ENCODE peak calls at places on chromosomes 12 and 14, in nine cellular contexts. P is effector memory CD4-positive, alpha-beta T cell; Z is testis; C is osteoblast; X is transverse colon; I is HepG2; S is CD4-positive, CD25-positive, alpha-beta regulatory T cell; R is right lobe of liver; D is body of pancreas. G is an unnamed sample.

GRCh38 chr12:9674226-9674590 is 4.7 kb downstream of the CLEC2D start:
- DNase-seq in P (peak; percentile 29), Z (no peak), C (no peak), X (peak; percentile 44), I (no peak), S (no peak), R (no peak), D (peak; percentile 9), G (no peak)

GRCh38 chr12:113030875-113031525 is 25.5 kb upstream of the DTX1 start:
- DNase-seq in P (no peak), Z (peak; percentile 67), C (no peak), X (no peak), I (peak; percentile 45), S (no peak), R (no peak), D (peak; percentile 33), G (peak; percentile 66)

GRCh38 chr12:20274008-20274407 is 94.3 kb upstream of the PDE3A start:
- DNase-seq in P (no peak), Z (no peak), C (no peak), X (no peak), I (no peak), S (no peak), R (no peak), D (no peak), G (no peak)

GRCh38 chr14:77186911-77187648 is 5.5 kb downstream of the TMEM63C start:
- DNase-seq in P (no peak), Z (peak; percentile 52), C (no peak), X (peak; percentile 16), I (no peak), S (no peak), R (no peak), D (peak; percentile 82), G (no peak)

GRCh38 chr12:113852695-113853490 is 113.2 kb downstream of the RBM19 start:
- DNase-seq in P (no peak), Z (no peak), C (peak; percentile 72), X (no peak), I (no peak), S (no peak), R (no peak), D (no peak), G (no peak)

GRCh38 chr12:88639361-88639760 is 59.1 kb upstream of the KITLG start:
- DNase-seq in P (no peak), Z (no peak), C (no peak), X (no peak), I (no peak), S (no peak), R (no peak), D (no peak), G (no peak)

GRCh38 chr14:68089146-68089715 is 269.7 kb downstream of the RAD51B start:
- DNase-seq in P (no peak), Z (no peak), C (no peak), X (no peak), I (no peak), S (no peak), R (no peak), D (no peak), G (no peak)

GRCh38 chr12:102095677-102096263 is 24.1 kb downstream of the NUP37 start:
- DNase-seq in P (no peak), Z (no peak), C (no peak), X (no peak), I (peak; percentile 9), S (no peak), R (no peak), D (no peak), G (no peak)

GRCh38 chr12:87779016-87779415 is 250.2 kb downstream of the C12orf50 start:
- DNase-seq in P (no peak), Z (no peak), C (no peak), X (no peak), I (no peak), S (no peak), R (no peak), D (no peak), G (no peak)

GRCh38 chr12:11228268-11228879 is 41.1 kb downstream of the PRB3 start:
- DNase-seq in P (no peak), Z (peak; percentile 68), C (peak; percentile 21), X (peak; percentile 37), I (peak; percentile 56), S (peak; percentile 2), R (no peak), D (peak; percentile 18), G (peak; percentile 73)

GRCh38 chr14:76810953-76811400 is 1.7 kb downstream of the ANGEL1 start:
- DNase-seq in P (no peak), Z (peak; percentile 64), C (no peak), X (peak; percentile 27), I (peak; percentile 80), S (no peak), R (no peak), D (peak; percentile 35), G (no peak)

GRCh38 chr14:59297070-59297766 is 108.8 kb downstream of the DAAM1 start:
- DNase-seq in P (no peak), Z (no peak), C (no peak), X (no peak), I (peak; percentile 94), S (no peak), R (peak; percentile 70), D (no peak), G (no peak)

GRCh38 chr12:47903151-47903611 is 1.6 kb downstream of the VDR start:
- DNase-seq in P (no peak), Z (no peak), C (peak; percentile 89), X (peak; percentile 76), I (no peak), S (no peak), R (no peak), D (peak; percentile 43), G (no peak)

GRCh38 chr12:77343291-77343690 is 277.9 kb upstream of the E2F7 start:
- DNase-seq in P (no peak), Z (no peak), C (peak; percentile 74), X (no peak), I (no peak), S (no peak), R (no peak), D (no peak), G (no peak)

GRCh38 chr12:119200601-119201000 is 21.9 kb downstream of the HSPB8 start:
- DNase-seq in P (no peak), Z (no peak), C (no peak), X (no peak), I (no peak), S (no peak), R (no peak), D (no peak), G (no peak)

GRCh38 chr12:123106640-123107359 is 44.1 kb downstream of the PITPNM2 start:
- DNase-seq in P (peak; percentile 6), Z (no peak), C (no peak), X (peak; percentile 30), I (no peak), S (peak; percentile 32), R (peak; percentile 71), D (no peak), G (no peak)

GRCh38 chr12:116469344-116469743 is 89.8 kb upstream of the MAP1LC3B2 start:
- DNase-seq in P (no peak), Z (no peak), C (no peak), X (no peak), I (no peak), S (no peak), R (no peak), D (no peak), G (no peak)

GRCh38 chr12:121649403-121649802 is 20.1 kb downstream of the MORN3 start:
- DNase-seq in P (no peak), Z (no peak), C (no peak), X (no peak), I (no peak), S (no peak), R (no peak), D (no peak), G (no peak)

GRCh38 chr14:106522990-106523389 is 996.6 kb downstream of the TMEM121 start:
- DNase-seq in P (no peak), Z (no peak), C (no peak), X (no peak), I (no peak), S (no peak), R (no peak), D (no peak), G (no peak)
- H3K9me3 ChIP-seq in P (no peaks in the 10 kb centered on the region), Z (no peaks in the 10 kb centered on the region), C (peaks cover 2% of the 10 kb centered on the region), X (no peaks in the 10 kb centered on the region), I (peaks cover 6% of the 10 kb centered on the region), S (no peaks in the 10 kb centered on the region), R (no peaks in the 10 kb centered on the region), D (no peaks in the 10 kb centered on the region), G (peaks cover 7% of the 10 kb centered on the region)

GRCh38 chr12:133080051-133080618 is 588 bp upstream of the ZNF140 start:
- DNase-seq in P (peak; percentile 92), Z (peak; percentile 99), C (peak; percentile 91), X (peak; percentile 98), I (peak; percentile 98), S (peak; percentile 93), R (peak; percentile 100), D (peak; percentile 99), G (peak; percentile 98)
- H3K9me3 ChIP-seq in P (peaks cover 26% of the 10 kb centered on the region), Z (no peaks in the 10 kb centered on the region), C (peaks cover 12% of the 10 kb centered on the region), X (peaks cover 78% of the 10 kb centered on the region), I (peaks cover 77% of the 10 kb centered on the region), S (peaks cover 60% of the 10 kb centered on the region), R (peaks cover 44% of the 10 kb centered on the region), D (peaks cover 49% of the 10 kb centered on the region), G (peaks cover 1% of the 10 kb centered on the region)

DNA sequence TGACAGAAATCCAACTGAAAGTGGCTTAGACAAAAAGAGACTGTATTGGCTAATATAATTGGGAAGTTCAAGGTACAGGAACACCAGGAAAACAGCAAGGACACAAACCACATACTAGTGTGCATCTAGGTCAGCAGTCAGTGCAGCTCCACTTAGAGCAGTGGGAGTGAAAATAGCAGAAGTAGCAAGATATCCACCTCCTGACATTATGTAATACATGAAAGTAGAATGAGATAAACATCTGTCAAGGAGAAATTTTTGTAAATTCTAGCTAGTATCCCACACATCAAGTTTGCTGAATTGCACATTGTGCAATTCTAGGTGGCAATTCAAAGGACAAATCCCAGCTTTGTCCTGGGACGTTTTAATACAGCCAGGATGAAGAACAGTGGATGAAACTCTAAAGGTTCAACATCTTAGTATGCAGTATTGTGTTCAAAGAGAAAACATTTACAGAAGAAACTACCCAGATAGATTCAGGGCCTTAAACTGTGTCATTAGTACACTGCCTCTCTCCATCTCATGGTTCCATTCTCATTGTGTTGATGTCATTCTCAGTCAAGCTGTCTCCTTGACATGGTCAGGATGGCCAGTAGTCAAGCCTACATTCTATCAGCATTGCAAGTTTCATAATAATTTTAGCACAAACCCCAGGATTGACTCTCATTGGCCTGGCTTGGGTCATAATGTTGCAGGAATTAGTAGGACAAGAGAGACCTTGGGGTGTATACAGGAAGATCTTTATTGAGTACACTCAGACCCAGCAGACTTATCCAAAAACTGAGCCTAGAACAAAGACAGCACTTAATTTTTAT is 56.8 kb downstream of the SDR9C7 start:
- DNase-seq in P (no peak), Z (no peak), C (peak; percentile 52), X (no peak), I (peak; percentile 77), S (no peak), R (no peak), D (no peak), G (no peak)
- H3K9me3 ChIP-seq in P (no peaks in the 10 kb centered on the region), Z (no peaks in the 10 kb centered on the region), C (no peaks in the 10 kb centered on the region), X (peaks cover 4% of the 10 kb centered on the region), I (peaks cover 7% of the 10 kb centered on the region), S (peaks cover 2% of the 10 kb centered on the region), R (no peaks in the 10 kb centered on the region), D (no peaks in the 10 kb centered on the region), G (no peaks in the 10 kb centered on the region)

GRCh38 chr14:106269029-106269428 is 742.6 kb downstream of the TMEM121 start:
- DNase-seq in P (no peak), Z (no peak), C (no peak), X (no peak), I (no peak), S (no peak), R (no peak), D (no peak), G (no peak)

GRCh38 chr14:106268013-106268727 is 741.8 kb downstream of the TMEM121 start:
- DNase-seq in P (peak; percentile 24), Z (no peak), C (no peak), X (peak; percentile 48), I (no peak), S (peak; percentile 48), R (no peak), D (no peak), G (no peak)

GRCh38 chr14:106269451-106270204 is 743.2 kb downstream of the TMEM121 start:
- DNase-seq in P (no peak), Z (no peak), C (no peak), X (no peak), I (no peak), S (no peak), R (no peak), D (no peak), G (no peak)
- H3K9me3 ChIP-seq in P (no peaks in the 10 kb centered on the region), Z (no peaks in the 10 kb centered on the region), C (no peaks in the 10 kb centered on the region), X (no peaks in the 10 kb centered on the region), I (no peaks in the 10 kb centered on the region), S (no peaks in the 10 kb centered on the region), R (no peaks in the 10 kb centered on the region), D (no peaks in the 10 kb centered on the region), G (peaks cover 4% of the 10 kb centered on the region)

G was measured in iPS DF 6.9.